ENCODE peak calls at places on chromosomes 12 and 14, in six cellular contexts. U is T-cell, Y is Caco-2, P is OCI-LY7, H is heart right ventricle, I is NCI-H187 treated with DMSO at 0.1 percent for 48 hours. Q is an unnamed sample.

GRCh38 chr12:76855266-76855665 is 23.6 kb downstream of the CSRP2 start:
- DNase-seq in H (no peak), I (no peak), U (no peak), Y (no peak), P (no peak), Q (no peak)

GRCh38 chr14:64412237-64412636 is 24.1 kb downstream of the MTHFD1 start:
- DNase-seq in Y (no peak), U (no peak), I (no peak), P (no peak), H (no peak), Q (no peak)

GRCh38 chr14:61147369-61147897 is 133.7 kb downstream of the TMEM30B start:
- DNase-seq in P (no peak), I (no peak), H (no peak), U (no peak), Y (no peak), Q (no peak)

GRCh38 chr14:38145142-38145541 is 62.6 kb upstream of the SSTR1 start:
- DNase-seq in H (no peak), P (no peak), U (no peak), I (no peak), Y (no peak), Q (no peak)

GRCh38 chr12:91413591-91413990 is 231.0 kb upstream of the DCN start:
- DNase-seq in H (no peak), I (no peak), Y (no peak), P (no peak), U (no peak), Q (no peak)

GRCh38 chr12:122732170-122732569 is 1.5 kb upstream of the HCAR1 start:
- DNase-seq in I (no peak), H (no peak), U (no peak), P (no peak), Y (no peak), Q (no peak)

GRCh38 chr12:60012659-60013058 is 416.8 kb downstream of the SLC16A7 start:
- DNase-seq in Y (no peak), U (no peak), I (no peak), H (no peak), P (no peak), Q (no peak)

GRCh38 chr14:89255012-89255411 is 162.0 kb downstream of the FOXN3 start:
- DNase-seq in I (no peak), Y (no peak), U (no peak), H (no peak), P (no peak), Q (no peak)

GRCh38 chr12:6336859-6337744 is 4.8 kb downstream of the TNFRSF1A start:
- DNase-seq in I (no peak), U (peak), H (no peak), Y (no peak), P (peak), Q (peak)

GRCh38 chr12:48764521-48764920 is 24.4 kb downstream of the ADCY6 start:
- DNase-seq in P (no peak), U (no peak), H (no peak), I (no peak), Y (no peak), Q (no peak)

GRCh38 chr14:100303179-100303578 is 3.1 kb downstream of the SLC25A29 start:
- DNase-seq in U (no peak), H (no peak), Y (no peak), P (peak), I (no peak), Q (no peak)

GRCh38 chr12:86283607-86284006 is 27.4 kb upstream of the MGAT4C start:
- DNase-seq in P (no peak), U (no peak), H (no peak), Y (no peak), I (no peak), Q (no peak)

GRCh38 chr12:25438638-25439037 is 114.4 kb downstream of the LMNTD1 start:
- DNase-seq in Y (no peak), U (no peak), I (no peak), P (no peak), H (no peak), Q (no peak)

GRCh38 chr14:105974902-105975301 is 448.5 kb downstream of the TMEM121 start:
- DNase-seq in U (peak), I (no peak), Y (peak), H (no peak), P (no peak), Q (no peak)

GRCh38 chr12:7501031-7501585 is 2.5 kb downstream of the CD163 start:
- DNase-seq in U (no peak), I (no peak), Y (no peak), H (no peak), P (no peak), Q (no peak)

GRCh38 chr12:82955020-82955419 is 268.3 kb downstream of the TMTC2 start:
- DNase-seq in H (no peak), I (no peak), Y (no peak), U (no peak), P (no peak), Q (no peak)

GRCh38 chr12:87086118-87086891 is 830.1 kb upstream of the MGAT4C start:
- DNase-seq in P (no peak), Y (no peak), H (no peak), U (no peak), I (no peak), Q (no peak)

GRCh38 chr12:13713746-13714400 is 267.5 kb downstream of the GRIN2B start:
- DNase-seq in Y (peak), P (no peak), H (no peak), I (no peak), U (no peak), Q (no peak)

GRCh38 chr14:104293851-104294627 is 155.7 kb downstream of the KIF26A start:
- DNase-seq in Y (peak), I (no peak), P (peak), U (no peak), H (no peak), Q (peak)

Q was measured in Right ventricle myocardium superior.